ENCODE peak calls at places on chromosomes 3 and 15, in six cellular contexts. One of them, this sample, is unnamed.

GRCh38 chr3:186298876-186299275 is 63.2 kb downstream of the DGKG start:
- DNase-seq in iPS-NIHi11: no peak
- DNase-seq in NCI-H748 treated with DMSO at 0.1 percent for 48 hours: no peak
- DNase-seq in body of pancreas: no peak
- DNase-seq in effector memory CD4-positive, alpha-beta T cell: no peak
- DNase-seq in endothelial cell of umbilical vein: no peak
- DNase-seq in this sample: peak

GRCh38 chr3:65992106-65992505 is 46.6 kb downstream of the MAGI1 start:
- DNase-seq in effector memory CD4-positive, alpha-beta T cell: no peak
- DNase-seq in body of pancreas: no peak
- DNase-seq in iPS-NIHi11: no peak
- DNase-seq in endothelial cell of umbilical vein: peak
- DNase-seq in NCI-H748 treated with DMSO at 0.1 percent for 48 hours: no peak
- DNase-seq in this sample: no peak

GRCh38 chr3:177478170-177478859 is 281.0 kb upstream of the TBL1XR1 start:
- DNase-seq in effector memory CD4-positive, alpha-beta T cell: no peak
- DNase-seq in iPS-NIHi11: peak
- DNase-seq in endothelial cell of umbilical vein: peak
- DNase-seq in NCI-H748 treated with DMSO at 0.1 percent for 48 hours: no peak
- DNase-seq in body of pancreas: peak
- DNase-seq in this sample: no peak

GRCh38 chr3:189827108-189827507 is 195.9 kb downstream of the TP63 start:
- DNase-seq in iPS-NIHi11: no peak
- DNase-seq in body of pancreas: no peak
- DNase-seq in effector memory CD4-positive, alpha-beta T cell: no peak
- DNase-seq in endothelial cell of umbilical vein: no peak
- DNase-seq in NCI-H748 treated with DMSO at 0.1 percent for 48 hours: no peak
- DNase-seq in this sample: no peak

GRCh38 chr15:68599560-68600071 is 20.8 kb downstream of the CORO2B start:
- DNase-seq in endothelial cell of umbilical vein: no peak
- DNase-seq in effector memory CD4-positive, alpha-beta T cell: no peak
- DNase-seq in NCI-H748 treated with DMSO at 0.1 percent for 48 hours: peak
- DNase-seq in body of pancreas: no peak
- DNase-seq in iPS-NIHi11: peak
- DNase-seq in this sample: no peak

GRCh38 chr3:15647629-15648167 is 46.2 kb downstream of the BTD start:
- DNase-seq in iPS-NIHi11: no peak
- DNase-seq in endothelial cell of umbilical vein: peak
- DNase-seq in body of pancreas: peak
- DNase-seq in NCI-H748 treated with DMSO at 0.1 percent for 48 hours: no peak
- DNase-seq in effector memory CD4-positive, alpha-beta T cell: peak
- DNase-seq in this sample: no peak

GRCh38 chr3:14536837-14537589 is 3.1 kb downstream of the GRIP2 start:
- DNase-seq in effector memory CD4-positive, alpha-beta T cell: no peak
- DNase-seq in NCI-H748 treated with DMSO at 0.1 percent for 48 hours: no peak
- DNase-seq in body of pancreas: no peak
- DNase-seq in endothelial cell of umbilical vein: no peak
- DNase-seq in iPS-NIHi11: no peak
- DNase-seq in this sample: no peak

GRCh38 chr3:129278970-129279906 is 568 bp downstream of the HMCES start:
- DNase-seq in endothelial cell of umbilical vein: peak
- DNase-seq in effector memory CD4-positive, alpha-beta T cell: peak
- DNase-seq in iPS-NIHi11: peak
- DNase-seq in body of pancreas: no peak
- DNase-seq in NCI-H748 treated with DMSO at 0.1 percent for 48 hours: no peak
- DNase-seq in this sample: peak

GRCh38 chr3:73094127-73094526 is 32.7 kb downstream of the EBLN2 start:
- DNase-seq in effector memory CD4-positive, alpha-beta T cell: no peak
- DNase-seq in NCI-H748 treated with DMSO at 0.1 percent for 48 hours: no peak
- DNase-seq in iPS-NIHi11: peak
- DNase-seq in body of pancreas: no peak
- DNase-seq in endothelial cell of umbilical vein: peak
- DNase-seq in this sample: no peak

GRCh38 chr3:195260286-195260905 is 10.6 kb downstream of the XXYLT1 start:
- DNase-seq in effector memory CD4-positive, alpha-beta T cell: peak
- DNase-seq in NCI-H748 treated with DMSO at 0.1 percent for 48 hours: no peak
- DNase-seq in iPS-NIHi11: peak
- DNase-seq in endothelial cell of umbilical vein: peak
- DNase-seq in body of pancreas: no peak
- DNase-seq in this sample: no peak

GRCh38 chr3:31184257-31185003 is 290.0 kb upstream of the GADL1 start:
- DNase-seq in endothelial cell of umbilical vein: no peak
- DNase-seq in effector memory CD4-positive, alpha-beta T cell: no peak
- DNase-seq in iPS-NIHi11: no peak
- DNase-seq in NCI-H748 treated with DMSO at 0.1 percent for 48 hours: no peak
- DNase-seq in body of pancreas: no peak
- DNase-seq in this sample: no peak

GRCh38 chr3:123757281-123757940 is 126.7 kb downstream of the MYLK start:
- DNase-seq in body of pancreas: no peak
- DNase-seq in endothelial cell of umbilical vein: no peak
- DNase-seq in effector memory CD4-positive, alpha-beta T cell: no peak
- DNase-seq in iPS-NIHi11: no peak
- DNase-seq in NCI-H748 treated with DMSO at 0.1 percent for 48 hours: no peak
- DNase-seq in this sample: peak

GRCh38 chr3:113769551-113769950 is 22.7 kb downstream of the ATP6V1A start:
- DNase-seq in NCI-H748 treated with DMSO at 0.1 percent for 48 hours: no peak
- DNase-seq in endothelial cell of umbilical vein: peak
- DNase-seq in effector memory CD4-positive, alpha-beta T cell: no peak
- DNase-seq in body of pancreas: no peak
- DNase-seq in iPS-NIHi11: peak
- DNase-seq in this sample: no peak

GRCh38 chr3:196140224-196140623 is 58.3 kb upstream of the TFRC start:
- DNase-seq in iPS-NIHi11: no peak
- DNase-seq in endothelial cell of umbilical vein: no peak
- DNase-seq in body of pancreas: no peak
- DNase-seq in effector memory CD4-positive, alpha-beta T cell: no peak
- DNase-seq in NCI-H748 treated with DMSO at 0.1 percent for 48 hours: no peak
- DNase-seq in this sample: no peak

GRCh38 chr3:59558906-59559720 is 509.3 kb upstream of the CFAP20DC start:
- DNase-seq in body of pancreas: no peak
- DNase-seq in iPS-NIHi11: no peak
- DNase-seq in effector memory CD4-positive, alpha-beta T cell: no peak
- DNase-seq in endothelial cell of umbilical vein: no peak
- DNase-seq in NCI-H748 treated with DMSO at 0.1 percent for 48 hours: peak
- DNase-seq in this sample: no peak

GRCh38 chr3:30737746-30738499 is 131.5 kb downstream of the TGFBR2 start:
- DNase-seq in iPS-NIHi11: no peak
- DNase-seq in effector memory CD4-positive, alpha-beta T cell: no peak
- DNase-seq in endothelial cell of umbilical vein: no peak
- DNase-seq in NCI-H748 treated with DMSO at 0.1 percent for 48 hours: no peak
- DNase-seq in body of pancreas: no peak
- DNase-seq in this sample: no peak

GRCh38 chr3:141095546-141095937 is 44.4 kb downstream of the SPSB4 start:
- DNase-seq in NCI-H748 treated with DMSO at 0.1 percent for 48 hours: no peak
- DNase-seq in endothelial cell of umbilical vein: no peak
- DNase-seq in body of pancreas: no peak
- DNase-seq in effector memory CD4-positive, alpha-beta T cell: no peak
- DNase-seq in iPS-NIHi11: no peak
- DNase-seq in this sample: no peak